ENCODE peak calls at places on chromosomes 6 and 20, in eight cellular contexts. One of them, this sample, is unnamed.
A peak's percentile ranks its signal among the peaks of the same experiment; 100 is the strongest.

GRCh38 chr6:150914372-150914771 is 48.9 kb downstream of the MTHFD1L start:
- DNase-seq in CD4-positive, alpha-beta T cell: no peak
- DNase-seq in nephron progenitor cell: no peak
- DNase-seq in BJ: no peak
- DNase-seq in psoas muscle: no peak
- DNase-seq in fibroblast of mammary gland: no peak
- DNase-seq in neural progenitor cell: no peak
- DNase-seq in H1: no peak
- DNase-seq in this sample: no peak

GRCh38 chr6:44043479-44044153 is 83.6 kb downstream of the MRPL14 start:
- DNase-seq in fibroblast of mammary gland: peak; percentile 44
- DNase-seq in neural progenitor cell: no peak
- DNase-seq in BJ: no peak
- DNase-seq in psoas muscle: peak; percentile 43
- DNase-seq in CD4-positive, alpha-beta T cell: no peak
- DNase-seq in H1: no peak
- DNase-seq in nephron progenitor cell: no peak
- DNase-seq in this sample: peak; percentile 44

GRCh38 chr6:101281266-101281665 is 112.2 kb upstream of the GRIK2 start:
- DNase-seq in CD4-positive, alpha-beta T cell: no peak
- DNase-seq in H1: no peak
- DNase-seq in psoas muscle: no peak
- DNase-seq in BJ: no peak
- DNase-seq in neural progenitor cell: no peak
- DNase-seq in nephron progenitor cell: no peak
- DNase-seq in fibroblast of mammary gland: no peak
- DNase-seq in this sample: no peak

GRCh38 chr6:36969240-36969691 is 14.7 kb downstream of the PI16 start:
- DNase-seq in BJ: no peak
- DNase-seq in H1: no peak
- DNase-seq in CD4-positive, alpha-beta T cell: no peak
- DNase-seq in fibroblast of mammary gland: no peak
- DNase-seq in neural progenitor cell: no peak
- DNase-seq in nephron progenitor cell: no peak
- DNase-seq in psoas muscle: no peak
- DNase-seq in this sample: no peak

GRCh38 chr6:143744593-143745151 is 66.9 kb downstream of the PHACTR2 start:
- DNase-seq in BJ: no peak
- DNase-seq in fibroblast of mammary gland: peak; percentile 39
- DNase-seq in CD4-positive, alpha-beta T cell: no peak
- DNase-seq in nephron progenitor cell: no peak
- DNase-seq in H1: no peak
- DNase-seq in psoas muscle: no peak
- DNase-seq in neural progenitor cell: no peak
- DNase-seq in this sample: no peak

GRCh38 chr6:36104836-36105235 is 25.5 kb upstream of the MAPK13 start:
- DNase-seq in psoas muscle: no peak
- DNase-seq in BJ: no peak
- DNase-seq in CD4-positive, alpha-beta T cell: no peak
- DNase-seq in H1: no peak
- DNase-seq in nephron progenitor cell: no peak
- DNase-seq in fibroblast of mammary gland: peak; percentile 38
- DNase-seq in neural progenitor cell: no peak
- DNase-seq in this sample: no peak

GRCh38 chr6:135265278-135265677 is 84.2 kb downstream of the MYB start:
- DNase-seq in H1: no peak
- DNase-seq in neural progenitor cell: no peak
- DNase-seq in BJ: no peak
- DNase-seq in nephron progenitor cell: no peak
- DNase-seq in fibroblast of mammary gland: no peak
- DNase-seq in psoas muscle: no peak
- DNase-seq in CD4-positive, alpha-beta T cell: no peak
- DNase-seq in this sample: peak; percentile 15

GRCh38 chr6:93222071-93222851 is 197.1 kb downstream of the EPHA7 start:
- DNase-seq in nephron progenitor cell: no peak
- DNase-seq in BJ: no peak
- DNase-seq in psoas muscle: no peak
- DNase-seq in H1: no peak
- DNase-seq in neural progenitor cell: peak; percentile 47
- DNase-seq in fibroblast of mammary gland: no peak
- DNase-seq in CD4-positive, alpha-beta T cell: no peak
- DNase-seq in this sample: no peak

GRCh38 chr6:48671506-48671905 is 560.5 kb upstream of the PTCHD4 start:
- DNase-seq in BJ: no peak
- DNase-seq in CD4-positive, alpha-beta T cell: no peak
- DNase-seq in psoas muscle: no peak
- DNase-seq in neural progenitor cell: no peak
- DNase-seq in H1: no peak
- DNase-seq in nephron progenitor cell: no peak
- DNase-seq in fibroblast of mammary gland: peak; percentile 21
- DNase-seq in this sample: no peak

GRCh38 chr20:434221-434620 is 26.1 kb downstream of the RBCK1 start:
- DNase-seq in fibroblast of mammary gland: no peak
- DNase-seq in H1: peak; percentile 75
- DNase-seq in nephron progenitor cell: no peak
- DNase-seq in CD4-positive, alpha-beta T cell: no peak
- DNase-seq in neural progenitor cell: no peak
- DNase-seq in BJ: no peak
- DNase-seq in psoas muscle: no peak
- DNase-seq in this sample: no peak

GRCh38 chr20:52261792-52262191 is 70.2 kb upstream of the ZFP64 start:
- DNase-seq in nephron progenitor cell: no peak
- DNase-seq in fibroblast of mammary gland: no peak
- DNase-seq in H1: no peak
- DNase-seq in BJ: no peak
- DNase-seq in CD4-positive, alpha-beta T cell: no peak
- DNase-seq in psoas muscle: no peak
- DNase-seq in neural progenitor cell: no peak
- DNase-seq in this sample: no peak

GRCh38 chr6:16496982-16497823 is 258.8 kb downstream of the GMPR start:
- DNase-seq in CD4-positive, alpha-beta T cell: no peak
- DNase-seq in fibroblast of mammary gland: no peak
- DNase-seq in nephron progenitor cell: no peak
- DNase-seq in neural progenitor cell: peak; percentile 21
- DNase-seq in H1: no peak
- DNase-seq in BJ: no peak
- DNase-seq in psoas muscle: no peak
- DNase-seq in this sample: no peak

DNA sequence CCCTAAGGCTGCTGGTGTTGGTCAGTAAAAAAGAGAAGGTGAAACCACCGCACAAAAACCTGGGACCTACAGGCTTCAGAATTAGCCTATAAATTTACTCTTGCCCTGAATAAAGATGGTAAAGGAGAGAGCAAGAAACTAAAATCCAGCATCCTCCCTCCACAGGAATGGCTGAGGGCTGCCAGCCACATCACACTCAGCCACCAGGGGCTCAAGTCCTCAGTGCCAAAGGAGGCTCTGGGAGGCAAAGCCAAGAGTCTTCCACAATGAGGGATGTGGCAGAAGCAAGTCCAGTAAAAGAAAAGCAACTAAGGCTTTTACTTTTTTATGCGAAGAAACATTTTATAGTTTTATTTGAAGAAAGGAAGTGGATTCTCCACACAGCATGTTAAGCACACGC is 219.5 kb upstream of the SSTR4 start:
- DNase-seq in CD4-positive, alpha-beta T cell: no peak
- DNase-seq in BJ: no peak
- DNase-seq in psoas muscle: no peak
- DNase-seq in nephron progenitor cell: no peak
- DNase-seq in neural progenitor cell: peak; percentile 50
- DNase-seq in fibroblast of mammary gland: no peak
- DNase-seq in H1: no peak
- DNase-seq in this sample: no peak
- TF ChIP-seq CTCF in CD4-positive, alpha-beta T cell: no peak
- TF ChIP-seq CTCF in BJ: no peak
- TF ChIP-seq CTCF in psoas muscle: no peak
- TF ChIP-seq CTCF in nephron progenitor cell: no peak
- TF ChIP-seq CTCF in neural progenitor cell: peak; percentile 52
- TF ChIP-seq CTCF in fibroblast of mammary gland: no peak
- TF ChIP-seq CTCF in H1: peak; percentile 54
- TF ChIP-seq CTCF in this sample: no peak

GRCh38 chr6:84218091-84218490 is 9.4 kb downstream of the CEP162 start:
- DNase-seq in fibroblast of mammary gland: no peak
- DNase-seq in CD4-positive, alpha-beta T cell: no peak
- DNase-seq in H1: no peak
- DNase-seq in psoas muscle: no peak
- DNase-seq in BJ: no peak
- DNase-seq in neural progenitor cell: no peak
- DNase-seq in nephron progenitor cell: no peak
- DNase-seq in this sample: no peak

GRCh38 chr6:84224251-84224650 is 3.2 kb downstream of the CEP162 start:
- DNase-seq in psoas muscle: no peak
- DNase-seq in BJ: peak; percentile 59
- DNase-seq in H1: no peak
- DNase-seq in neural progenitor cell: no peak
- DNase-seq in CD4-positive, alpha-beta T cell: no peak
- DNase-seq in nephron progenitor cell: no peak
- DNase-seq in fibroblast of mammary gland: no peak
- DNase-seq in this sample: no peak

GRCh38 chr6:84222426-84222825 is 5.0 kb downstream of the CEP162 start:
- DNase-seq in neural progenitor cell: no peak
- DNase-seq in psoas muscle: no peak
- DNase-seq in nephron progenitor cell: no peak
- DNase-seq in CD4-positive, alpha-beta T cell: no peak
- DNase-seq in BJ: no peak
- DNase-seq in H1: no peak
- DNase-seq in fibroblast of mammary gland: no peak
- DNase-seq in this sample: no peak

GRCh38 chr6:84220809-84221409 is 6.5 kb downstream of the CEP162 start:
- DNase-seq in BJ: no peak
- DNase-seq in CD4-positive, alpha-beta T cell: no peak
- DNase-seq in fibroblast of mammary gland: peak; percentile 49
- DNase-seq in H1: no peak
- DNase-seq in neural progenitor cell: peak; percentile 15
- DNase-seq in nephron progenitor cell: no peak
- DNase-seq in psoas muscle: no peak
- DNase-seq in this sample: no peak
- TF ChIP-seq CTCF in BJ: peak; percentile 44
- TF ChIP-seq CTCF in CD4-positive, alpha-beta T cell: peak; percentile 67
- TF ChIP-seq CTCF in fibroblast of mammary gland: peak; percentile 46
- TF ChIP-seq CTCF in H1: peak; percentile 20
- TF ChIP-seq CTCF in neural progenitor cell: peak; percentile 69
- TF ChIP-seq CTCF in nephron progenitor cell: peak; percentile 59
- TF ChIP-seq CTCF in psoas muscle: peak; percentile 57
- TF ChIP-seq CTCF in this sample: peak; percentile 64

GRCh38 chr20:43752051-43752360 is 25.2 kb upstream of the GTSF1L start:
- DNase-seq in CD4-positive, alpha-beta T cell: no peak
- DNase-seq in BJ: no peak
- DNase-seq in fibroblast of mammary gland: no peak
- DNase-seq in neural progenitor cell: no peak
- DNase-seq in nephron progenitor cell: no peak
- DNase-seq in psoas muscle: no peak
- DNase-seq in H1: no peak
- DNase-seq in this sample: no peak

GRCh38 chr20:43752561-43753301 is 25.9 kb upstream of the GTSF1L start:
- DNase-seq in CD4-positive, alpha-beta T cell: no peak
- DNase-seq in fibroblast of mammary gland: peak; percentile 90
- DNase-seq in H1: no peak
- DNase-seq in BJ: peak; percentile 73
- DNase-seq in neural progenitor cell: no peak
- DNase-seq in psoas muscle: no peak
- DNase-seq in nephron progenitor cell: no peak
- DNase-seq in this sample: peak; percentile 76

GRCh38 chr20:43749734-43750294 is 23.0 kb upstream of the GTSF1L start:
- DNase-seq in H1: peak; percentile 53
- DNase-seq in fibroblast of mammary gland: peak; percentile 49
- DNase-seq in psoas muscle: peak; percentile 85
- DNase-seq in BJ: no peak
- DNase-seq in nephron progenitor cell: peak; percentile 98
- DNase-seq in CD4-positive, alpha-beta T cell: peak; percentile 74
- DNase-seq in neural progenitor cell: peak; percentile 82
- DNase-seq in this sample: peak; percentile 89

GRCh38 chr20:43750774-43751166 is 24.0 kb upstream of the GTSF1L start:
- DNase-seq in psoas muscle: no peak
- DNase-seq in H1: no peak
- DNase-seq in BJ: no peak
- DNase-seq in CD4-positive, alpha-beta T cell: no peak
- DNase-seq in neural progenitor cell: no peak
- DNase-seq in nephron progenitor cell: no peak
- DNase-seq in fibroblast of mammary gland: no peak
- DNase-seq in this sample: peak; percentile 41

GRCh38 chr20:43751167-43752050 is 24.6 kb upstream of the GTSF1L start:
- DNase-seq in H1: no peak
- DNase-seq in CD4-positive, alpha-beta T cell: no peak
- DNase-seq in fibroblast of mammary gland: peak; percentile 94
- DNase-seq in BJ: peak; percentile 29
- DNase-seq in neural progenitor cell: no peak
- DNase-seq in nephron progenitor cell: no peak
- DNase-seq in psoas muscle: no peak
- DNase-seq in this sample: peak; percentile 85
- TF ChIP-seq CTCF in H1: no peak
- TF ChIP-seq CTCF in CD4-positive, alpha-beta T cell: no peak
- TF ChIP-seq CTCF in fibroblast of mammary gland: no peak
- TF ChIP-seq CTCF in BJ: no peak
- TF ChIP-seq CTCF in neural progenitor cell: no peak
- TF ChIP-seq CTCF in nephron progenitor cell: no peak
- TF ChIP-seq CTCF in psoas muscle: no peak
- TF ChIP-seq CTCF in this sample: no peak

GRCh38 chr20:43191946-43192847 is 2.5 kb upstream of the PTPRT start:
- DNase-seq in nephron progenitor cell: peak; percentile 47
- DNase-seq in fibroblast of mammary gland: no peak
- DNase-seq in BJ: no peak
- DNase-seq in CD4-positive, alpha-beta T cell: no peak
- DNase-seq in psoas muscle: no peak
- DNase-seq in H1: peak; percentile 51
- DNase-seq in neural progenitor cell: peak; percentile 73
- DNase-seq in this sample: peak; percentile 23
- TF ChIP-seq CTCF in nephron progenitor cell: peak; percentile 52
- TF ChIP-seq CTCF in fibroblast of mammary gland: peak; percentile 35
- TF ChIP-seq CTCF in BJ: peak; percentile 48
- TF ChIP-seq CTCF in CD4-positive, alpha-beta T cell: no peak
- TF ChIP-seq CTCF in psoas muscle: no peak
- TF ChIP-seq CTCF in H1: peak; percentile 95
- TF ChIP-seq CTCF in neural progenitor cell: peak; percentile 72
- TF ChIP-seq CTCF in this sample: peak; percentile 26